ENCODE peak calls at places on chromosomes 7 and 10, in seven cellular contexts. X is CD4-positive, alpha-beta T cell; G is progenitor cell of endocrine pancreas; O is stimulated activated CD4-positive, alpha-beta T cell treated with anti-CD3 and anti-CD28 coated beads, Interleukin-2, amount 100 ng/mL, for 48 hours; N is substantia nigra; P is T-helper 2 cell; R is A673. B is an unnamed sample.

GRCh38 chr7:107638594-107638993 is 22.0 kb upstream of the SLC26A4 start:
- DNase-seq in P (no peak), O (no peak), N (no peak), R (no peak), X (no peak), G (no peak), B (no peak)

GRCh38 chr7:100837099-100837836 is 9.9 kb upstream of the EPHB4 start:
- DNase-seq in R (peak), N (peak), P (peak), X (peak), O (peak), G (peak), B (peak)

GRCh38 chr7:73578342-73579124 is at the start of gene TBL2:
- DNase-seq in P (peak), G (peak), O (peak), N (peak), X (peak), R (peak), B (peak)

GRCh38 chr10:76643465-76643864 is 994.1 kb downstream of the KCNMA1 start:
- DNase-seq in N (no peak), O (no peak), R (no peak), P (no peak), X (no peak), G (no peak), B (no peak)

GRCh38 chr7:67760971-67761370 is 764.3 kb downstream of the TYW1 start:
- DNase-seq in X (no peak), O (no peak), R (no peak), P (no peak), G (no peak), N (no peak), B (no peak)

GRCh38 chr10:5448333-5449048 is 36.1 kb downstream of the NET1 start:
- DNase-seq in P (no peak), N (no peak), R (no peak), G (no peak), X (no peak), O (no peak), B (no peak)

GRCh38 chr10:15824498-15824897 is 35.8 kb downstream of the MINDY3 start:
- DNase-seq in G (no peak), N (no peak), P (no peak), O (no peak), R (peak), X (no peak), B (no peak)

GRCh38 chr10:122494173-122494820 is 32.9 kb downstream of the HTRA1 start:
- DNase-seq in X (no peak), P (no peak), O (no peak), N (no peak), G (no peak), R (no peak), B (no peak)

GRCh38 chr10:108836362-108836761 is 1086.9 kb downstream of the XPNPEP1 start:
- DNase-seq in X (no peak), G (no peak), P (no peak), R (no peak), O (no peak), N (no peak), B (no peak)

GRCh38 chr7:81801532-81801931 is 31.7 kb upstream of the HGF start:
- DNase-seq in R (no peak), P (no peak), G (no peak), N (no peak), O (no peak), X (no peak), B (no peak)

GRCh38 chr7:27116962-27117686 is 13.4 kb downstream of the HOXA4 start:
- DNase-seq in X (no peak), G (no peak), R (no peak), P (no peak), N (no peak), O (no peak), B (no peak)

GRCh38 chr7:73871163-73872011 is 10.4 kb downstream of the TMEM270 start:
- DNase-seq in N (no peak), X (no peak), P (no peak), R (no peak), O (no peak), G (no peak), B (no peak)

GRCh38 chr7:17269345-17270221 is 28.9 kb upstream of the AHR start:
- DNase-seq in R (no peak), P (no peak), N (no peak), O (no peak), G (no peak), X (no peak), B (no peak)

GRCh38 chr10:3173173-3173878 is 744 bp upstream of the PITRM1 start:
- DNase-seq in P (peak), G (no peak), N (peak), X (no peak), O (no peak), R (no peak), B (no peak)

GRCh38 chr10:88541116-88541626 is 41.9 kb downstream of the RNLS start:
- DNase-seq in G (no peak), X (no peak), O (no peak), N (no peak), P (no peak), R (no peak), B (no peak)

B was measured in stimulated activated naive CD8-positive, alpha-beta T cell treated with anti-CD3 and anti-CD28 coated beads, Interleukin-15, amount 100 ng/mL, for 72 hours.